ENCODE peak calls at places on chromosomes 3 and 15, in eight cellular contexts. Z is AG04449, K is HFFc6, V is HL-60, I is type B pancreatic cell, Y is A673, E is breast epithelium, H is A549. R is an unnamed sample.

GRCh38 chr15:64092864-64093626 is 593 bp downstream of the CIAO2A start:
- DNase-seq in Z (no peak), K (peak), V (peak), I (no peak), Y (peak), E (no peak), H (peak), R (no peak)

GRCh38 chr3:142963266-142964149 is at the start of gene PAQR9:
- DNase-seq in Z (no peak), K (no peak), V (no peak), I (peak), Y (peak), E (no peak), H (peak), R (no peak)

GRCh38 chr3:28949580-28949979 is 331.3 kb upstream of the RBMS3 start:
- DNase-seq in Z (no peak), K (no peak), V (no peak), I (no peak), Y (no peak), E (no peak), H (no peak), R (no peak)

GRCh38 chr15:65595960-65596359 is 15.0 kb downstream of the INTS14 start:
- DNase-seq in Z (no peak), K (no peak), V (no peak), I (no peak), Y (no peak), E (no peak), H (peak), R (no peak)

GRCh38 chr3:122533931-122534334 is 19.2 kb upstream of the KPNA1 start:
- DNase-seq in Z (no peak), K (peak), V (peak), I (no peak), Y (no peak), E (no peak), H (peak), R (no peak)

GRCh38 chr15:53033709-53034108 is 243.6 kb upstream of the ONECUT1 start:
- DNase-seq in Z (no peak), K (no peak), V (no peak), I (no peak), Y (no peak), E (no peak), H (no peak), R (no peak)

GRCh38 chr3:52532517-52532837 is 1.2 kb downstream of the NT5DC2 start:
- DNase-seq in Z (no peak), K (peak), V (no peak), I (no peak), Y (no peak), E (no peak), H (no peak), R (no peak)

GRCh38 chr3:71547254-71548198 is 36.0 kb downstream of the FOXP1 start:
- DNase-seq in Z (no peak), K (no peak), V (peak), I (no peak), Y (no peak), E (no peak), H (no peak), R (no peak)

GRCh38 chr3:71436337-71436736 is 147.2 kb downstream of the FOXP1 start:
- DNase-seq in Z (peak), K (peak), V (no peak), I (no peak), Y (no peak), E (no peak), H (no peak), R (no peak)

GRCh38 chr15:38666865-38667264 is 102.3 kb upstream of the RASGRP1 start:
- DNase-seq in Z (no peak), K (no peak), V (no peak), I (no peak), Y (no peak), E (no peak), H (no peak), R (no peak)

GRCh38 chr3:46693038-46693896 is at the start of gene ALS2CL:
- DNase-seq in Z (no peak), K (no peak), V (no peak), I (peak), Y (peak), E (peak), H (peak), R (peak)

GRCh38 chr3:87206070-87206469 is 21.0 kb upstream of the CHMP2B start:
- DNase-seq in Z (peak), K (peak), V (no peak), I (no peak), Y (no peak), E (no peak), H (peak), R (no peak)

GRCh38 chr15:101315736-101316135 is 20.7 kb upstream of the SNRPA1 start:
- DNase-seq in Z (no peak), K (no peak), V (no peak), I (no peak), Y (no peak), E (no peak), H (no peak), R (no peak)

GRCh38 chr3:94004301-94004910 is 24.0 kb downstream of the STX19 start:
- DNase-seq in Z (peak), K (peak), V (peak), I (no peak), Y (peak), E (no peak), H (peak), R (no peak)

GRCh38 chr3:12706504-12707253 is 42.8 kb upstream of the RAF1 start:
- DNase-seq in Z (no peak), K (peak), V (peak), I (peak), Y (peak), E (peak), H (peak), R (peak)

GRCh38 chr15:64070965-64071851 is 22.4 kb downstream of the CIAO2A start:
- DNase-seq in Z (peak), K (peak), V (no peak), I (no peak), Y (no peak), E (no peak), H (peak), R (no peak)

GRCh38 chr15:38565287-38565670 is 665 bp upstream of the RASGRP1 start:
- DNase-seq in Z (no peak), K (no peak), V (no peak), I (no peak), Y (no peak), E (no peak), H (no peak), R (no peak)

GRCh38 chr15:50876989-50877360 is 31.5 kb upstream of the AP4E1 start:
- DNase-seq in Z (peak), K (peak), V (no peak), I (peak), Y (peak), E (peak), H (peak), R (peak)

GRCh38 chr3:27584874-27585273 is 100.7 kb upstream of the SLC4A7 start:
- DNase-seq in Z (no peak), K (no peak), V (no peak), I (no peak), Y (no peak), E (no peak), H (no peak), R (no peak)

GRCh38 chr3:17707813-17708543 is 34.5 kb downstream of the TBC1D5 start:
- DNase-seq in Z (no peak), K (no peak), V (no peak), I (no peak), Y (no peak), E (no peak), H (no peak), R (no peak)

GRCh38 chr15:27514526-27514925 is 543.5 kb downstream of the GABRG3 start:
- DNase-seq in Z (no peak), K (no peak), V (no peak), I (no peak), Y (no peak), E (no peak), H (no peak), R (no peak)

GRCh38 chr3:108222813-108223307 is 636 bp upstream of the IFT57 start:
- DNase-seq in Z (no peak), K (no peak), V (no peak), I (no peak), Y (peak), E (no peak), H (no peak), R (no peak)

GRCh38 chr3:52124126-52124525 is 30.1 kb downstream of the POC1A start:
- DNase-seq in Z (no peak), K (no peak), V (no peak), I (no peak), Y (no peak), E (no peak), H (no peak), R (no peak)

GRCh38 chr3:171376125-171376947 is 83.9 kb downstream of the TNIK start:
- DNase-seq in Z (no peak), K (peak), V (no peak), I (no peak), Y (no peak), E (no peak), H (no peak), R (no peak)

GRCh38 chr3:10594915-10595314 is 89.5 kb upstream of the ATP2B2 start:
- DNase-seq in Z (no peak), K (peak), V (peak), I (peak), Y (peak), E (no peak), H (peak), R (peak)

GRCh38 chr3:56076746-56077145 is 391.5 kb downstream of the ERC2 start:
- DNase-seq in Z (no peak), K (no peak), V (no peak), I (no peak), Y (no peak), E (no peak), H (no peak), R (no peak)

GRCh38 chr15:67945951-67946700 is 106.3 kb upstream of the RNU6-1 start:
- DNase-seq in Z (no peak), K (peak), V (no peak), I (peak), Y (peak), E (no peak), H (no peak), R (no peak)

GRCh38 chr15:27774191-27774590 is 324.9 kb downstream of the OCA2 start:
- DNase-seq in Z (no peak), K (no peak), V (no peak), I (no peak), Y (no peak), E (no peak), H (no peak), R (no peak)

DNA sequence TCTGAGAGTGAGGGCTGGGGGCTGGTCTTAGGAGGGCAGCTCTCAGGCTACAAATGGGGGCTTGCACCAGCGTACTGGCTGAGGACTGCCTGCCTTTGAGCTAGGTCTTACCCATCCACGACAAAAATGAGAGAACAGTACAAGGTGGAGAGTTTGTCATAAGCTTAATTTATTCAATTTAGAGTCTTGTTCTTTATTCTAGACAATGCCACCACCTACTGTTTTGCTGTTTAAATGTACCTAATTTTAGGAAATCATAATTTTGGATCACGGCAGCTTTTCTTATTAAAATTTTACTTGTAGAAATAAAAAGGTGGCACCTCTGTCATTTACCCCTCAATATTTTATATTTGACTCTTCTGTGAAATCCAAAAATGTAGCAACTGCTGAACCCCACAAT is 88.4 kb downstream of the SLCO3A1 start:
- DNase-seq in Z (no peak), K (no peak), V (no peak), I (no peak), Y (peak), E (no peak), H (no peak), R (no peak)
- TF ChIP-seq CTCF in Z (no peak), K (no peak), V (no peak), I (no peak), Y (no peak), E (no peak), H (peak), R (peak)

GRCh38 chr15:31782951-31783350 is 247.4 kb upstream of the CHRNA7 start:
- DNase-seq in Z (no peak), K (no peak), V (no peak), I (no peak), Y (no peak), E (no peak), H (no peak), R (no peak)

GRCh38 chr15:31782016-31782783 is 248.1 kb upstream of the CHRNA7 start:
- DNase-seq in Z (no peak), K (no peak), V (no peak), I (no peak), Y (no peak), E (no peak), H (no peak), R (no peak)

GRCh38 chr15:31786360-31786759 is 244.0 kb upstream of the CHRNA7 start:
- DNase-seq in Z (no peak), K (no peak), V (no peak), I (no peak), Y (no peak), E (no peak), H (no peak), R (no peak)

GRCh38 chr15:31776039-31776438 is 254.3 kb upstream of the CHRNA7 start:
- DNase-seq in Z (no peak), K (no peak), V (no peak), I (no peak), Y (no peak), E (no peak), H (no peak), R (no peak)

DNA sequence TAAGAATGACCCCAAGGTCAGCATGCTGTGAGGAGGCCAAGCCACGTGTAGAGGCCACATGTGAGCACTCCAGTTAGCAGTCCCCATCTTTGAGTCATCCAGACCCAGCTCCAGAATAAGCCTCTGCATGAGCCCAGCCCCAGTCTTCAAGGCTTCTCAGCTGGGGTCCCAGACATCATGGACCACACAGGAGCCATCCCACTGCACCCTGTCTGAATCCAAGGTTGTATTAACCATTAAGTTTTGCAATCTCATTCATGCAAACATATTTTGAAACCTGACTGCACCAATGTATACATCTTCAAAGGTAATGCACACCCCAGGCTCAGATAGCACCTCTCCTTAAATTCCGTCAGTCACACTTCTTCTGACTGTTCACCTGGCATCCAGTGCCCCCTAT is 249.1 kb upstream of the CHRNA7 start:
- DNase-seq in Z (no peak), K (no peak), V (no peak), I (no peak), Y (no peak), E (no peak), H (no peak), R (no peak)
- TF ChIP-seq CTCF in Z (no peak), K (no peak), V (no peak), I (no peak), Y (no peak), E (no peak), H (no peak), R (no peak)

DNA sequence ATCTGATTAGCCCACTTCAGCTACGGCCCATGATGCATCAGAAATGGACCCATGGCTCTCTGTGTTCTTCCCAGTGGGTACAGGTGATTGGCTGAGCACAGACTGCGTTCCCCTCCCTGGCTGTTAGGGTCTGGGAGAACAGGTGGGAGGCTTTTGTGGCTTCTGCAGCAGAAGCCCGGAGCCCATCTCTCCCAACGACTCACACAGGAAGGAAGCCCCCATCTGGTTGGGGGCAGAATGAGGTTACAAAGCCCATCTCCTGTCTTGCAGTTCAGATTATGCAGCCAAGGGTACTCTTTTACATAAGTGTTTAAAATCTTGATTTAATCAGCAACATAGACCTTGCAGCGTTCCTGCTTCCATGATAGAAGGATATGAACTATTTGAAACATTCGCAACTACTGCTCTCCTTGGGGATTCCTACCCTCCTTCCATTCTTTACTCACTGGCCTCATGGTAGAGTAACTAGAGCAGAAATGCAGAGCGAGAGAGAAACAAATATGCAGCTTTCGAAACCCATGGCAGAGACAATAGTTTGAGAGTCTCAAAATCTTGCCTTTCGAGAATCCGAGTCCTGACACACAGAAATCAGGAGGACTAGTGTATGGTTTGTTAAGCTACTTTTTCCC is 291.3 kb downstream of the TLE3 start:
- DNase-seq in Z (no peak), K (no peak), V (no peak), I (no peak), Y (no peak), E (no peak), H (no peak), R (no peak)
- TF ChIP-seq CTCF in Z (no peak), K (no peak), V (no peak), I (no peak), Y (no peak), E (no peak), H (no peak), R (no peak)

DNA sequence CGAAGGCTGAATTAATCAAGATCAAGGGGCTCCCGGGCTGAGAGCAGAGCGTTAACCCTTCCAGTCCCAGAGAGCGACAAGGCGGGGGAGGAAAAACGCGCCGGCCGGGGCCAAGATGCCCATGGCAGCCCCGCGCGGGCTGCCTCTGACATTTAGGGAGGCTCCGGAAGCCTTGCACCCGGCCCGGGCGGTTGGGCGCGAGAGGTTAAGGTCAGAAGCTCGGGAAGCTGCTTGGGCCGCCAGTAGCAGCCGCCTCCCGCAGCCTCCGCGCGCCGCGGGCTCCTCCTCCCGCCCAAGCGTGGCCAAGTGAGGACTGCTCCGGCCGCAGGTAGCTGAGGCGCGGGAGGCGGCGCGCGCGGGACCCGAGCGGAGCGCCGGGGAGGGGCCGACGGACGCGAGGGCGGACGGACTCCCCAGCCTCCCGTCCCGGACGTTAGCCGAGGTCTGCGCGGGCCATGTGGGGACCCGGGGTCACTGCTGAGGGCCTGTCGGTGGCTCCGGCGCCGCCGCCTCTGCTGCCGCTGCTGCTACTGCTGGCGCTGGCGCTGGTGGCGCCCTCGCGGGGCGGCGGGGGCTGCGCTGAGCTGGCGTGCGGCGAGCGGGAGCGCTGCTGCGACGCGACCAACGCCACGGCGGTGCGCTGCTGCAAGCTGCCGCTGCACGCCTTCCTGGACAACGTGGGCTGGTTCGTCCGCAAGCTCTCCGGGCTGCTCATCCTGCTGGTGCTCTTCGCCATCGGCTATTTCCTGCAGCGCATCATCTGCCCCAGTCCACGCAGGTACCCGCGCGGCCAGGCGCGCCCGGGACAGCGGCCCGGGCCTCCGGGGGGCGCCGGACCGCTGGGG is at the start of gene C3orf80:
- DNase-seq in Z (no peak), K (peak), V (no peak), I (peak), Y (peak), E (no peak), H (peak), R (no peak)
- TF ChIP-seq CTCF in Z (no peak), K (peak), V (no peak), I (peak), Y (no peak), E (no peak), H (peak), R (no peak)

DNA sequence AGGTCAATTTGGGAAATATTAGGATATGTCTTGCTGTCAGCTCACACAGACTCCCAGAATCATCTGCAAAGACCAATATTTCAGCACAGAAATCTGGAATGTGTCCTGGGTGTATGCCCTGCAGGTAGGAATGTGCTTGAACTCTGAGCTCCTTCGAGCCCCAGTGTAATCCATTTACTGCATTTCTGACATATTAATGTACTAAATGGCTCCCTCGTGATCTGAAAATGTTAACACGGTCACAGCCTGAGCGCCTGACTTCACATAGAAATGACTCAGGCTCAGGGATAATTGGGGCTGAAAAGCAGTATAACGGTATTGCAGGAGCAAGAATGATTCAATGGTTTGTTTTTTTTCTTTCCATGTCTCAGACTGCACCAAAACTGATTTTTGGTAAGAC is 50.0 kb downstream of the DCLK3 start:
- DNase-seq in Z (peak), K (peak), V (no peak), I (no peak), Y (peak), E (no peak), H (no peak), R (no peak)
- TF ChIP-seq CTCF in Z (peak), K (peak), V (no peak), I (no peak), Y (no peak), E (no peak), H (no peak), R (no peak)

GRCh38 chr15:48616216-48616615 is 29.3 kb downstream of the FBN1 start:
- DNase-seq in Z (no peak), K (no peak), V (no peak), I (no peak), Y (no peak), E (no peak), H (no peak), R (no peak)
- TF ChIP-seq CTCF in Z (no peak), K (no peak), V (no peak), I (no peak), Y (no peak), E (no peak), H (no peak), R (no peak)

GRCh38 chr3:14402304-14402811 is at the start of gene SLC6A6:
- DNase-seq in Z (peak), K (peak), V (peak), I (peak), Y (peak), E (peak), H (peak), R (peak)
- TF ChIP-seq CTCF in Z (peak), K (peak), V (no peak), I (peak), Y (peak), E (peak), H (no peak), R (peak)

GRCh38 chr15:57506422-57506821 is 85.3 kb upstream of the MYZAP start:
- DNase-seq in Z (no peak), K (no peak), V (no peak), I (no peak), Y (peak), E (no peak), H (no peak), R (no peak)
- TF ChIP-seq CTCF in Z (no peak), K (peak), V (no peak), I (no peak), Y (peak), E (no peak), H (peak), R (no peak)

GRCh38 chr3:15976524-15976923 is 178.7 kb upstream of the ANKRD28 start:
- DNase-seq in Z (no peak), K (no peak), V (no peak), I (no peak), Y (no peak), E (no peak), H (no peak), R (no peak)
- TF ChIP-seq CTCF in Z (no peak), K (no peak), V (no peak), I (no peak), Y (no peak), E (no peak), H (no peak), R (no peak)

R was measured in CD4-positive, alpha-beta T cell.